ENCODE peak calls at places on chromosomes 6 and 20, in ten cellular contexts. P is adrenal gland, N is choroid plexus epithelial cell, J is cardiac muscle cell, X is left ventricle myocardium inferior, G is GM12865, E is lower lobe of right lung, D is K562, H is AG10803, Q is foreskin fibroblast. U is an unnamed sample.

GRCh38 chr20:57040924-57041323 is 225.5 kb downstream of the BMP7 start:
- DNase-seq in Q (peak; percentile 75), D (no peak), G (no peak), J (no peak), N (peak; percentile 73), X (no peak), P (no peak), E (no peak), H (peak; percentile 75), U (no peak)

GRCh38 chr20:23436681-23437080 is 2.8 kb upstream of the CSTL1 start:
- DNase-seq in G (no peak), Q (no peak), H (no peak), J (peak; percentile 67), X (no peak), P (peak; percentile 29), N (peak; percentile 59), D (no peak), E (no peak), U (no peak)

GRCh38 chr6:135060076-135060475 is 5.5 kb upstream of the HBS1L start:
- DNase-seq in D (no peak), X (no peak), H (no peak), P (no peak), G (no peak), N (no peak), J (no peak), Q (no peak), E (no peak), U (no peak)

GRCh38 chr6:2725999-2726567 is 24.6 kb downstream of the MYLK4 start:
- DNase-seq in N (peak; percentile 85), H (peak; percentile 18), G (peak; percentile 62), Q (no peak), X (no peak), J (peak; percentile 90), D (peak; percentile 41), P (no peak), E (no peak), U (peak; percentile 74)

GRCh38 chr20:5290596-5290995 is 26.2 kb downstream of the PROKR2 start:
- DNase-seq in H (no peak), D (no peak), E (no peak), X (no peak), Q (no peak), J (no peak), P (no peak), N (no peak), G (no peak), U (no peak)

GRCh38 chr6:69705954-69706353 is 90.9 kb downstream of the LMBRD1 start:
- DNase-seq in N (no peak), P (no peak), E (no peak), H (no peak), J (no peak), D (no peak), Q (no peak), G (no peak), X (no peak), U (no peak)

GRCh38 chr6:143068001-143068400 is 7.3 kb downstream of the AIG1 start:
- DNase-seq in P (no peak), D (no peak), G (no peak), X (no peak), J (no peak), E (no peak), Q (peak; percentile 17), H (peak; percentile 62), N (no peak), U (peak; percentile 23)

GRCh38 chr6:3885262-3886036 is 36.3 kb downstream of the FAM50B start:
- DNase-seq in H (no peak), P (peak; percentile 23), G (peak; percentile 7), E (no peak), D (peak; percentile 31), X (no peak), N (no peak), Q (no peak), J (no peak), U (no peak)

GRCh38 chr6:143536866-143537691 is 25.6 kb upstream of the FUCA2 start:
- DNase-seq in J (peak; percentile 51), Q (peak; percentile 87), H (peak; percentile 57), G (peak; percentile 70), X (peak; percentile 60), N (peak; percentile 49), D (no peak), E (peak; percentile 82), P (peak; percentile 70), U (peak; percentile 50)

GRCh38 chr20:19886666-19887288 is 128.7 kb downstream of the RIN2 start:
- DNase-seq in X (no peak), N (peak; percentile 60), H (no peak), G (no peak), D (no peak), E (no peak), P (no peak), J (no peak), Q (peak; percentile 49), U (peak; percentile 27)

GRCh38 chr6:161228911-161229591 is 44.8 kb downstream of the AGPAT4 start:
- DNase-seq in H (peak; percentile 90), Q (peak; percentile 90), N (peak; percentile 91), D (peak; percentile 76), X (no peak), P (no peak), G (peak; percentile 30), E (no peak), J (peak; percentile 76), U (peak; percentile 78)

GRCh38 chr6:16059496-16059895 is 69.4 kb upstream of the MYLIP start:
- DNase-seq in D (no peak), J (no peak), E (no peak), P (no peak), X (no peak), G (no peak), H (no peak), Q (no peak), N (no peak), U (no peak)

GRCh38 chr20:64177787-64178186 is 13.5 kb downstream of the MYT1 start:
- DNase-seq in G (no peak), H (no peak), N (no peak), J (no peak), X (no peak), P (no peak), E (peak; percentile 20), Q (no peak), D (no peak), U (no peak)

GRCh38 chr6:83463886-83464285 is 33.0 kb upstream of the ME1 start:
- DNase-seq in G (no peak), Q (peak; percentile 73), X (no peak), P (no peak), N (peak; percentile 8), D (no peak), E (no peak), H (no peak), J (peak; percentile 34), U (peak; percentile 57)

GRCh38 chr6:8054276-8054675 is 9.9 kb downstream of the BLOC1S5 start:
- DNase-seq in Q (peak; percentile 49), G (no peak), N (no peak), H (peak; percentile 22), X (no peak), D (no peak), J (peak; percentile 27), P (no peak), E (no peak), U (peak; percentile 33)

GRCh38 chr6:88916615-88917198 is 46.7 kb downstream of the RNGTT start:
- DNase-seq in N (no peak), H (no peak), D (no peak), P (no peak), Q (no peak), G (peak; percentile 6), E (no peak), J (no peak), X (no peak), U (no peak)

GRCh38 chr6:161476711-161477110 is 202.8 kb upstream of the AGPAT4 start:
- DNase-seq in J (peak; percentile 39), H (peak; percentile 67), Q (peak; percentile 78), G (no peak), D (no peak), E (no peak), P (no peak), N (no peak), X (no peak), U (peak; percentile 5)

DNA sequence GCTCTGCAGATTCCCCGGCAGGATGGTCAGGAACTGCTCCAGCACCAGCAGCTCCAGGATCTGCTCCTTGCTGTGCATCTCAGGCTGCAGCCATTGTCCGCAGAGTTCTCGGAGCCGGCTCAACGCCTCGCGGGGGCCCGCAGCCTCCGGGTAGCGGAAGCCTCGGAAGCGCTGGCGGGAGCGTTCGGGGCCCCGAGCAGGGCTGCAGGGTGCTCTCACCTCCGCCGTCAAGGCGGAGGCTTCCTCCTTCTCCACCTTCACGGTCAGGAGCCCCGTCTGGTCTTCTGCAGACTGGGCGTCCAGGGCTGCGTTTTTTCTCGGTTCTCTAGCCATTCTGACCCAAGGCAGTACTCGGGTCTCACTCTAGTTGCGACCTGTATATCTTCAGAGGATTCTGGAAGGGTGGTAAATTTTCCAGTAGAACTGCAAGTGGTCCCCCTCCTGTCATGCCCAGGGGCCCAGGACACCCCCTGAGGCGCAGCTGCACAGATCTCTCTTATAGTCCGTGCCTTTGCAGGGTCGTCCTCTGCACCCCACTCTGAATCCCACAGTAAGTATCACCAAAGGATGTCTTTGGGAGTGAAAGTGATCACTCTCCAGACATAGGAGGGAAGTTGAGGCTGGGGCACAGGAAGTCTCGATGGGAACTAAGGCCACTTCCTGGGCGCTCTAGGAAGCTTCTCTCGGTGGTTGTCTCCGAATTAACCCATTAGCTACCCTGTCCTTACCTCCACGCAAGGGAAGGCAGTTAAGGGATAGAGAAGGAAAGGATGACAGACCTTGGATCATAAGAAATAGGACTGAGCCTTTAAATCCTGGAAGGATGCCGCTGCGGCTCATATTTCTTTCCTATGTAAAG is at the start of gene ZKSCAN4:
- DNase-seq in E (peak; percentile 70), X (peak; percentile 74), G (peak; percentile 93), H (peak; percentile 92), D (peak; percentile 89), Q (peak; percentile 94), P (peak; percentile 83), N (peak; percentile 96), J (peak; percentile 94), U (peak; percentile 95)
- H3K4me3 ChIP-seq in E (peak within 1 kb of the TSS; percentile 94), X (peak within 1 kb of the TSS; percentile 89), G (peak within 1 kb of the TSS; percentile 89), H (peak within 1 kb of the TSS; percentile 96), D (peak within 1 kb of the TSS; percentile 73), Q (peak within 1 kb of the TSS; percentile 65), P (peak within 1 kb of the TSS; percentile 72), N (peak within 1 kb of the TSS; percentile 87), J (peak within 1 kb of the TSS; percentile 78), U (peak within 1 kb of the TSS; percentile 85)

GRCh38 chr20:17062712-17063111 is 164.1 kb upstream of the PCSK2 start:
- DNase-seq in G (no peak), H (no peak), X (no peak), P (no peak), N (no peak), E (no peak), J (no peak), D (no peak), Q (no peak), U (no peak)
- TF ChIP-seq CTCF in G (no peak), H (no peak), X (no peak), P (no peak), N (no peak), E (no peak), J (no peak), D (no peak), Q (no peak), U (no peak)

GRCh38 chr6:56695702-56696101 is 53.0 kb upstream of the DST start:
- DNase-seq in Q (no peak), H (no peak), D (no peak), G (no peak), E (no peak), X (no peak), N (no peak), P (no peak), J (no peak), U (no peak)
- H3K4me3 ChIP-seq in Q (no peak overlapping the region), H (no peak overlapping the region), D (no peak overlapping the region), G (no peak overlapping the region), E (no peak overlapping the region), X (no peak overlapping the region), N (no peak overlapping the region), P (no peak overlapping the region), J (no peak overlapping the region), U (no peak overlapping the region)

GRCh38 chr6:19851273-19852089 is 14.3 kb downstream of the ID4 start:
- DNase-seq in X (no peak), G (peak; percentile 19), N (peak; percentile 92), J (peak; percentile 88), E (no peak), H (peak; percentile 78), D (peak; percentile 67), P (no peak), Q (peak; percentile 77), U (peak; percentile 81)
- TF ChIP-seq CTCF in X (peak; percentile 90), G (peak; percentile 51), N (peak; percentile 99), J (peak; percentile 97), E (peak; percentile 79), H (peak; percentile 100), D (peak; percentile 79), P (peak; percentile 64), Q (peak; percentile 93), U (peak; percentile 97)

U was measured in cardiac fibroblast.